ENCODE peak calls at places on chromosomes 1 and 21, in ten cellular contexts. Z is lower lobe of right lung, I is fibroblast of lung, V is left ventricle myocardium inferior, R is cardiac muscle cell, B is heart right ventricle, W is PC-3, J is IMR-90, A is hepatocyte, E is spleen. K is an unnamed sample.

GRCh38 chr1:17507916-17508315 is 31.6 kb upstream of the ARHGEF10L start:
- DNase-seq in Z (no peak), I (no peak), V (no peak), R (no peak), B (no peak), W (peak; percentile 18), J (no peak), A (no peak), E (no peak), K (no peak)

GRCh38 chr1:9466780-9467755 is 72.2 kb upstream of the SLC25A33 start:
- DNase-seq in Z (no peak), I (peak; percentile 20), V (peak; percentile 26), R (no peak), B (no peak), W (peak; percentile 69), J (peak; percentile 10), A (peak; percentile 50), E (no peak), K (no peak)

GRCh38 chr1:78061825-78062523 is 16.2 kb downstream of the GIPC2 start:
- DNase-seq in Z (no peak), I (peak; percentile 85), V (no peak), R (peak; percentile 17), B (no peak), W (peak; percentile 39), J (peak; percentile 94), A (peak; percentile 13), E (no peak), K (no peak)

GRCh38 chr1:39542924-39543323 is 33.7 kb downstream of the PABPC4 start:
- DNase-seq in Z (no peak), I (no peak), V (no peak), R (no peak), B (no peak), W (no peak), J (no peak), A (no peak), E (peak; percentile 8), K (no peak)

GRCh38 chr21:44326716-44327602 is 12.2 kb downstream of the CFAP410 start:
- DNase-seq in Z (no peak), I (no peak), V (no peak), R (no peak), B (no peak), W (no peak), J (no peak), A (no peak), E (no peak), K (no peak)

GRCh38 chr1:26468911-26469310 is 3.3 kb upstream of the HMGN2 start:
- DNase-seq in Z (no peak), I (no peak), V (no peak), R (no peak), B (peak; percentile 17), W (no peak), J (no peak), A (no peak), E (peak; percentile 90), K (no peak)

GRCh38 chr21:43824250-43824882 is 35.0 kb downstream of the RRP1 start:
- DNase-seq in Z (no peak), I (peak; percentile 62), V (no peak), R (peak; percentile 44), B (no peak), W (peak; percentile 39), J (peak; percentile 62), A (no peak), E (no peak), K (no peak)

GRCh38 chr1:101967871-101968270 is 28.9 kb downstream of the OLFM3 start:
- DNase-seq in Z (no peak), I (no peak), V (no peak), R (no peak), B (no peak), W (no peak), J (no peak), A (no peak), E (no peak), K (no peak)

GRCh38 chr21:28916150-28916893 is 76.4 kb downstream of the LTN1 start:
- DNase-seq in Z (no peak), I (no peak), V (no peak), R (no peak), B (no peak), W (no peak), J (no peak), A (no peak), E (no peak), K (no peak)

GRCh38 chr1:38858833-38859560 is 575 bp downstream of the RRAGC start:
- DNase-seq in Z (peak; percentile 85), I (peak; percentile 72), V (peak; percentile 52), R (peak; percentile 48), B (peak; percentile 46), W (peak; percentile 81), J (peak; percentile 59), A (peak; percentile 77), E (peak; percentile 93), K (no peak)

GRCh38 chr1:93661829-93662474 is 19.7 kb downstream of the BCAR3 start:
- DNase-seq in Z (no peak), I (peak; percentile 89), V (no peak), R (peak; percentile 84), B (no peak), W (peak; percentile 71), J (peak; percentile 89), A (peak; percentile 51), E (no peak), K (no peak)

GRCh38 chr21:36918291-36918690 is 48.2 kb downstream of the HLCS start:
- DNase-seq in Z (no peak), I (no peak), V (no peak), R (no peak), B (no peak), W (no peak), J (peak; percentile 10), A (no peak), E (no peak), K (no peak)

GRCh38 chr1:150484861-150485260 is 2.4 kb upstream of the TARS2 start:
- DNase-seq in Z (no peak), I (peak; percentile 40), V (no peak), R (peak; percentile 56), B (no peak), W (peak; percentile 42), J (peak; percentile 24), A (no peak), E (peak; percentile 33), K (no peak)

GRCh38 chr21:45970674-45971486 is 10.7 kb upstream of the COL6A1 start:
- DNase-seq in Z (no peak), I (peak; percentile 21), V (peak; percentile 76), R (peak; percentile 68), B (peak; percentile 67), W (peak; percentile 62), J (peak; percentile 44), A (peak; percentile 83), E (peak; percentile 81), K (no peak)

GRCh38 chr1:173113015-173113741 is 62.4 kb upstream of the TNFSF18 start:
- DNase-seq in Z (no peak), I (peak; percentile 74), V (no peak), R (no peak), B (no peak), W (peak; percentile 99), J (peak; percentile 85), A (no peak), E (no peak), K (no peak)

DNA sequence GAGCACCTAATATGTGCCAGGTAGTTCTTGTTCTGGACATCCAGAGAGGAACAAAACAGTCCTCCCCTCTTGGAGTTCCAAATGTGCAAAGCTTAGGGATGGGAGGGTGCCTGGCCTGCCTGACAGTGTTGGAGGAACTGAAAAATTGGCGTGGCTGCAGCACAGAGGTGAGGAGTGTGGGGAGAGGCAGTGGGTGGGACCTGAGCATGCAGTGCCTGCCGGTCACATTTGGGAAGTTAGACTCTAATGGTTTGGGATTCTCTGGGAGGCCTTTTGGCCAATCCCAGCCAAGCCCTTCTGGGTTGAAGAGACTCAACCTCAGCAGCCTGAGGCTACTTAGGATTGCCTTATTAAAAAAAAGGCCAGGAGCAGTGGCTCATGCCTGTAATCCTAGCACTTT is 2.3 kb upstream of the TCEA3 start:
- DNase-seq in Z (no peak), I (no peak), V (no peak), R (no peak), B (no peak), W (no peak), J (no peak), A (no peak), E (no peak), K (no peak)
- H3K4me1 ChIP-seq in Z (peaks cover 25% of the 10 kb centered on the region), I (peaks cover 7% of the 10 kb centered on the region), V (peaks cover 46% of the 10 kb centered on the region), R (peaks cover 23% of the 10 kb centered on the region), B (peaks cover 35% of the 10 kb centered on the region), W (peaks cover 21% of the 10 kb centered on the region), J (peaks cover 13% of the 10 kb centered on the region), A (peaks cover 31% of the 10 kb centered on the region), E (peaks cover 15% of the 10 kb centered on the region), K (peaks cover 2% of the 10 kb centered on the region)

GRCh38 chr1:195979646-195980045 is 628.6 kb downstream of the KCNT2 start:
- DNase-seq in Z (no peak), I (no peak), V (no peak), R (no peak), B (no peak), W (no peak), J (no peak), A (no peak), E (no peak), K (no peak)
- H3K27me3 ChIP-seq in Z (no peaks in the 10 kb centered on the region), I (no peaks in the 10 kb centered on the region), V (no peaks in the 10 kb centered on the region), R (no peaks in the 10 kb centered on the region), B (no peaks in the 10 kb centered on the region), W (no peaks in the 10 kb centered on the region), J (no peaks in the 10 kb centered on the region), A (no peaks in the 10 kb centered on the region), E (no peaks in the 10 kb centered on the region), K (no peaks in the 10 kb centered on the region)

DNA sequence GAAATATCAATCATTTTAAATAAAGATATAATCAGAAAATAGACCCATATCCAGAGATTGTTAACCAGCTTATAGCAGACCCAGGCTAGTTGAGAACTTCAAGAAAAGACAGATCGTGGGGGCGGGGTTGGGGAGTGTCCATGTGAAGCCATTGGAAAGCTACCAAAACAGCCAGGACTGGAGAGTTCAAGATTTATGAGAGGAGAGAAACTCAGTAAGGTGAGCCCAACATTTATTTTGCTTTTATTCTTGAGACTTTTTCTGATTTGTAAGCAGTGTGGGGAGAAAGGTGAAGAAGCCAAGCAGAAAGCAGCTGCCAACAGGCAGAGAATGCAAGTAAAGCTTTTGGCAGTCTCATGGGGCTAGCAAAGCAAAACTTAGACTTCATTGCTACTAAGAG is 179.8 kb downstream of the VPS13D start:
- DNase-seq in Z (no peak), I (peak; percentile 64), V (no peak), R (peak; percentile 56), B (no peak), W (no peak), J (no peak), A (peak; percentile 34), E (no peak), K (no peak)
- H3K27ac ChIP-seq in Z (no peak overlapping the region), I (no peak overlapping the region), V (peak overlapping the region; percentile 14), R (no peak overlapping the region), B (peak overlapping the region; percentile 4), W (no peak overlapping the region), J (no peak overlapping the region), A (peak overlapping the region; percentile 32), E (no peak overlapping the region), K (no peak overlapping the region)

DNA sequence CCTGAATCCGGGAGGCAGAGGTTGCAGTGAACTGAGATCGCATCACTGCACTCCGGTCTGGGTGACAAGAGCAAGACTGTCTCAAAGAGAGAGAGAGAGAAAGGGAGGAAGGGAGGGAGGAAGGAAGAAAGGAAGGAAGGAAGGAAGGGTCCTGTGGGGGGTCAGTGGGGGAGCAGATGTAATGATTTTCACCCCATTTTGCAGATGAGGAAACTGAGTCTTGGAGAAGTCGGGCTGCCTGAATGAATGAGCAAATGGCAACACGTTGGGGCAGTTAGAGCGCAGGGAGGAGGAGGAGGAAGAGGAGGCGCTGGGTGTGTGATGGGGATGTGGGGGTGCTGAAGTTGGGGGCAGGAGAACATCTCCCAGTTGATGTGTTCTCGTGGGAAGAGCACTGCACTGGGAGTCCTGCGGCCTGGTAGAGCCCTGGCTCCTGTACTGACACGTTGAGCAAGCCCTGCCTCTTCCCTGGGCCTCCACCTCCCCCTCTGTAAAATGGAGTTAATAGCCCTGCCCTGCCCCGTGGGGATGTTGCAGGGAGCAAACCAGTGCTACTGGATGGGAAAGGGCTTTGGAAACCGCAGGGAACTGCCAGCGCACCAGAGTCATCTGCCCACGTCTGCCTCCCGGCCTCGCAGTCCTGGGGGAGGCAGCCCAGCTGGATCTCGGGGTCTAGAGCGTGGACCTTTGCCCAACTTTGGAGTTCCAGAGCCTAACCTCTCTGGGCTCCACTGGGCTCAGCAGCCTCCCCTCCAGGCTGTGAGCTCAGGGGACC is 103.2 kb upstream of the CASZ1 start:
- DNase-seq in Z (no peak), I (no peak), V (no peak), R (no peak), B (no peak), W (peak; percentile 77), J (no peak), A (peak; percentile 1), E (peak; percentile 36), K (no peak)
- H3K4me1 ChIP-seq in Z (peaks cover 10% of the 10 kb centered on the region), I (no peaks in the 10 kb centered on the region), V (no peaks in the 10 kb centered on the region), R (peaks cover 22% of the 10 kb centered on the region), B (peaks cover 2% of the 10 kb centered on the region), W (peaks cover 44% of the 10 kb centered on the region), J (no peaks in the 10 kb centered on the region), A (peaks cover 18% of the 10 kb centered on the region), E (no peaks in the 10 kb centered on the region), K (peaks cover 9% of the 10 kb centered on the region)

K was measured in iPS DF 6.9.